ENCODE peak calls at places on chromosomes 12 and 14, in six cellular contexts. G is AG08396; W is cerebellar nuclear complex; J is activated CD4-positive, alpha-beta memory T cell treated with anti-CD3 and anti-CD28 coated beads for 36 hours; Q is stimulated activated CD4-positive, alpha-beta T cell treated with anti-CD3 and anti-CD28 coated beads, Interleukin-2, amount 100 ng/mL, for 24 hours; R is A172. H is an unnamed sample.

GRCh38 chr12:29710104-29710503 is 73.6 kb downstream of the TMTC1 start:
- DNase-seq in G (no peak), W (no peak), J (no peak), Q (no peak), R (no peak), H (no peak)

GRCh38 chr12:97112161-97112560 is 205.1 kb downstream of the NEDD1 start:
- DNase-seq in G (no peak), W (no peak), J (no peak), Q (no peak), R (no peak), H (no peak)

GRCh38 chr14:65211341-65211987 is 109.1 kb upstream of the MAX start:
- DNase-seq in G (peak), W (no peak), J (no peak), Q (no peak), R (peak), H (no peak)

GRCh38 chr12:113934060-113934829 is 31.9 kb downstream of the RBM19 start:
- DNase-seq in G (no peak), W (no peak), J (no peak), Q (no peak), R (no peak), H (no peak)

GRCh38 chr14:100825691-100826331 is at the start of gene MEG3:
- DNase-seq in G (peak), W (peak), J (no peak), Q (no peak), R (no peak), H (peak)

GRCh38 chr12:109598428-109598854 is 24.8 kb downstream of the MVK start:
- DNase-seq in G (no peak), W (no peak), J (no peak), Q (no peak), R (no peak), H (no peak)

GRCh38 chr14:24273422-24273998 is 2.1 kb upstream of the RABGGTA start:
- DNase-seq in G (no peak), W (no peak), J (no peak), Q (no peak), R (no peak), H (no peak)

GRCh38 chr12:38931461-38931860 is 26.1 kb upstream of the CPNE8 start:
- DNase-seq in G (no peak), W (no peak), J (peak), Q (no peak), R (no peak), H (no peak)

GRCh38 chr12:4245446-4245845 is 28.1 kb upstream of the CCND2 start:
- DNase-seq in G (no peak), W (no peak), J (no peak), Q (no peak), R (no peak), H (no peak)

GRCh38 chr12:108667349-108667748 is 33.7 kb upstream of the SELPLG start:
- DNase-seq in G (no peak), W (no peak), J (no peak), Q (no peak), R (no peak), H (no peak)

GRCh38 chr12:116594325-116595038 is 35.3 kb downstream of the MAP1LC3B2 start:
- DNase-seq in G (no peak), W (no peak), J (peak), Q (peak), R (no peak), H (no peak)

H was measured in left colon.